ENCODE peak calls at places on chromosomes 2 and 18, in nine cellular contexts. G, I, F, V, B, H, N, Y and D are unnamed samples. For H3K4me1, the result is how much of the 10 kb centered on the place peaks cover.

GRCh38 chr18:8045160-8045885 is 478.2 kb downstream of the PTPRM start:
- DNase-seq in V (no peak), I (no peak), F (no peak), Y (no peak), H (no peak), B (no peak), N (no peak), G (no peak), D (no peak)

GRCh38 chr18:11850821-11851155 is 425 bp upstream of the CHMP1B start:
- DNase-seq in V (no peak), Y (no peak), B (no peak), G (no peak), H (no peak), F (no peak), N (no peak), I (no peak), D (no peak)

GRCh38 chr2:163863073-163863472 is 127.3 kb upstream of the FIGN start:
- DNase-seq in B (no peak), V (no peak), N (no peak), Y (no peak), F (no peak), H (no peak), G (no peak), I (no peak), D (no peak)

GRCh38 chr2:43221660-43222471 is 4.5 kb downstream of the ZFP36L2 start:
- DNase-seq in G (no peak), Y (no peak), V (peak), H (peak), F (peak), I (peak), N (peak), B (peak), D (peak)

GRCh38 chr2:85930129-85931124 is 41.6 kb upstream of the ST3GAL5 start:
- DNase-seq in I (no peak), F (no peak), G (no peak), V (no peak), B (no peak), Y (no peak), H (no peak), N (no peak), D (no peak)

GRCh38 chr2:62485780-62486765 is 19.9 kb downstream of the TMEM17 start:
- DNase-seq in I (no peak), G (no peak), Y (no peak), H (no peak), V (peak), N (no peak), F (no peak), B (no peak), D (no peak)

GRCh38 chr18:79567481-79568147 is 112.0 kb upstream of the CTDP1 start:
- DNase-seq in Y (no peak), F (no peak), B (peak), H (no peak), N (no peak), G (no peak), V (no peak), I (peak), D (peak)

GRCh38 chr18:62647179-62647578 is 68.2 kb upstream of the PHLPP1 start:
- DNase-seq in G (no peak), Y (no peak), I (no peak), F (no peak), H (no peak), N (no peak), B (no peak), V (no peak), D (no peak)

GRCh38 chr18:52716926-52717325 is 376.9 kb downstream of the DCC start:
- DNase-seq in B (no peak), V (peak), Y (no peak), N (no peak), G (no peak), F (peak), H (no peak), I (no peak), D (no peak)

GRCh38 chr18:6017160-6017559 is 121.8 kb upstream of the TMEM200C start:
- DNase-seq in N (no peak), V (no peak), I (no peak), Y (no peak), G (no peak), B (no peak), H (no peak), F (no peak), D (no peak)

DNA sequence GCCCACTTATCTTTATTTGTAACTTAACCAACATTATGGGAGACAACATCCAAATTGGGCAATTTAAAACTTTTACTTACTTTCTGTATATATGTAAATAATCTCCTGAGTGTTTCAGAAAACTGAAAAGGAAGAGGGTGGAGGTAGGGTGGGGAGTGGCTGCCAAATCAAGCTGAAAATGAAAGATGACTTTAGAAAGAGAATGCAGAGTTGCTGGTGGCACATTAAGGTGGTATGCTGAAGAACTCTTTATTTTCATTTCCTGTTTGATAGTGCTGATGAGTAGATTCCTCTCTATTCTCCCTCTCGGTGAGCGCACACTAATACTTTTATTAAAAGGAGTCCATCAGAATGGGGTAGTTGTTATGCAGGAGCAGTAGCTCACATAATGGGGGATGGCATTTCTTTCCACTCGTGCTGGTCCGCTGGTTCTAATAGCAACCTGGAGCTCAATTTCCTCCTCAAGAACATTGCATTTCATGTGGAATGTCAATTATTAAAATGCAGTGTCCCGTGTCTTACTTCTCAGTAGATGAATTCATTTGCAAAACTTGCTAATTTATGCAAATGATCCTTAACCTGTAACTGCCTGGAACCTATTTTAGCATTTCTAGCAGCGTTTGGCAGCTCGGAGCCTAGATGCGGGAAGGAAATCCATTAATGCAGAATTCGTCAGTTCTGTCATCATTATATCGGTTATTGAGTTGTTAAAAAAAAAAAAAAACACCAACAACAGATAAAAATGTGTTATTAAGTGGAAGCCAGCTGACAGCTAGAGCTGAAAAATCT is 466.9 kb upstream of the HNRNPA3 start:
- DNase-seq in F (no peak), G (no peak), B (no peak), Y (no peak), N (no peak), V (no peak), H (no peak), I (no peak), D (no peak)
- H3K4me1 ChIP-seq in F (under half), G (under half), B (under half), Y (under half), N (under half), V (under half), H (under half), I (under half), D (under half)

DNA sequence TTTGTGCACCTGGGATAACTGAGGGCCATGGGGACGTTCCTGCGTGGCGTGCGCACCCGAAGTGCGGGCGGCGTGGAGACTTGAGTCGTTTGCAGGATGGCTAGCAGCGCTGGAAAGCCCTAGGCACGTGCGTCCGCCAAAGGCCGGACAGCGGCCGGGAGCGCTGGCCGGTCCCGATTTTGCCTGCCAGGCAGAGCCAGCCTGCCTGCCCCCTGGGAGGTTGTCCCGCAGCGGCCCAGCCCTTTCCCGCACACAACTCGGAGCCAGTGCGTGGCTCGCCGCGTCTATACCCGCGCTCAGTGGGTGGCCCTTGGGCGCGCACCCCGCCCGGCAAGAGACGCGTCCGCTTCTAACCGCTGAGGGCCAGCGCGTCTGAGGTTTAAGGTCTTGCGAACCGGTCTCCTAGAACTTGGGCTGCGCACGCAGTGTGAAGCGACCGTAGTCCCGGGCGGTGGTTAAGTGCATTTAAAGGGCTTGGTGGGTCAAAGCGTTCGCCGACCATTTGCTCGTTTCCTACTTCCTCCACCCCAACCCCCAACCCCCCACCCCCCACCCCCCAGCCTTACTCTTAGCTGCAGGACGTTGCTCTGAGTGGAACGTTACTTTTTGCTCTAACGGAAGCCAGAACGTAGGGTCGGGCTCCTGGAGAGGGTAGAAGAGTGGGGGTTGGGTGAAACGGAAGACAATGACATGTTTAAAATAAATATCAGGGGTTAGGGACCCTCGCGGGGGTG is 627 bp downstream of the CDCA7 start:
- DNase-seq in I (peak), N (peak), G (no peak), V (peak), H (no peak), F (peak), B (peak), Y (no peak), D (peak)
- TF ChIP-seq POLR2AphosphoS5 in I (no peak), N (no peak), G (no peak), V (peak), H (peak), F (peak), B (no peak), Y (no peak), D (no peak)

GRCh38 chr2:137173514-137173913 is 408.2 kb downstream of the THSD7B start:
- DNase-seq in N (no peak), F (no peak), H (no peak), V (peak), G (no peak), I (no peak), Y (peak), B (no peak), D (no peak)

GRCh38 chr2:137167651-137168050 is 402.3 kb downstream of the THSD7B start:
- DNase-seq in G (no peak), N (no peak), Y (no peak), V (no peak), H (no peak), I (no peak), B (no peak), F (no peak), D (no peak)

GRCh38 chr2:137165968-137166367 is 400.6 kb downstream of the THSD7B start:
- DNase-seq in N (no peak), B (no peak), H (no peak), I (no peak), Y (no peak), V (no peak), F (no peak), G (no peak), D (no peak)

GRCh38 chr2:137172162-137172561 is 406.8 kb downstream of the THSD7B start:
- DNase-seq in G (no peak), N (no peak), H (no peak), V (peak), F (no peak), Y (no peak), I (no peak), B (no peak), D (no peak)

GRCh38 chr2:137168564-137168963 is 403.2 kb downstream of the THSD7B start:
- DNase-seq in G (no peak), I (no peak), H (no peak), N (no peak), B (no peak), Y (no peak), F (no peak), V (no peak), D (no peak)
- H3K27ac ChIP-seq in G (no peak), I (no peak), H (no peak), N (no peak), B (no peak), Y (no peak), F (no peak), V (no peak), D (no peak)

DNA sequence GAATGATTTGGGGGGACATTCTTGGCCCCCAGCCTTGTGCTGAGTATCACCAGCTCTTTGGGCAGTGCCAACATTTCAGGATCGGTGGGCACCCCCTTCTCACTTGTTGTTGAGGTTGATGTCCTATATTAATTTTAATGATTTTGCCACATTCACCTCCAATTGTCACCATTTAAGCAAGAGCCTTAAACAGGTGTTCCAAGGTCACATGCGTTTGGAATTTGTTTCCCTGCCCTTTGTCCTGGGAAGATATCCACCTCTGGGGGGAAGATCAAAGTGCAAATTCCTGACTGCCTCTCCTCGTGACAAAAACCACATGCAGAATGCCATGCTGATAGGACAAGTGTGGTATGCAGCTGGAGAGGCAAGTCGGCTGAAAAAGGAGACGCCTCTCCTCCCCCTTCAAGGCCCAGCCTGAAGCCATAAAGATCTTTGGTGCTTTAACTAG is 72.5 kb upstream of the ID2 start:
- DNase-seq in H (no peak), N (no peak), F (no peak), B (peak), Y (no peak), V (peak), I (no peak), G (no peak), D (no peak)
- H3K4me1 ChIP-seq in H (under half), N (under half), F (under half), B (under half), Y (under half), V (half or more), I (under half), G (under half), D (under half)